ENCODE peak calls at places on chromosomes 12 and 14, in nine cellular contexts. U is cardiac fibroblast, R is brain microvascular endothelial cell, Z is esophagus squamous epithelium, N is endodermal cell, G is tibial artery, K is A673, E is PC-3, L is fibroblast of mammary gland. H is an unnamed sample.

GRCh38 chr14:50397461-50398196 is 948 bp upstream of the CDKL1 start:
- DNase-seq in L (peak), Z (no peak), N (no peak), U (peak), R (no peak), K (peak), E (peak), G (no peak), H (no peak)

GRCh38 chr14:53187921-53188463 is 34.9 kb upstream of the DDHD1 start:
- DNase-seq in E (no peak), Z (no peak), K (no peak), N (no peak), U (no peak), R (no peak), G (no peak), L (no peak), H (no peak)

GRCh38 chr12:121837680-121838079 is 21.0 kb downstream of the HPD start:
- DNase-seq in Z (no peak), G (no peak), K (no peak), L (no peak), E (no peak), U (no peak), R (no peak), N (no peak), H (no peak)

GRCh38 chr12:94062194-94062593 is 86.2 kb upstream of the PLXNC1 start:
- DNase-seq in N (no peak), G (no peak), U (no peak), E (no peak), K (no peak), R (no peak), Z (no peak), L (no peak), H (no peak)

GRCh38 chr12:56358836-56359532 is 923 bp downstream of the STAT2 start:
- DNase-seq in Z (no peak), N (peak), K (peak), E (peak), G (no peak), R (peak), U (peak), L (peak), H (peak)

GRCh38 chr14:103014466-103015319 is 42.7 kb downstream of the CDC42BPB start:
- DNase-seq in U (peak), L (peak), E (no peak), N (peak), R (peak), Z (no peak), G (no peak), K (peak), H (peak)

GRCh38 chr14:68941820-68942219 is 37.3 kb downstream of the ACTN1 start:
- DNase-seq in E (peak), G (peak), U (peak), Z (no peak), L (peak), N (peak), K (peak), R (peak), H (peak)

GRCh38 chr12:129080413-129080812 is 227.1 kb downstream of the GLT1D1 start:
- DNase-seq in L (no peak), K (no peak), N (peak), E (no peak), U (no peak), G (no peak), R (no peak), Z (no peak), H (no peak)

GRCh38 chr14:28577711-28578131 is 188.9 kb upstream of the FOXG1 start:
- DNase-seq in E (peak), G (no peak), L (peak), N (no peak), Z (no peak), R (peak), K (peak), U (peak), H (peak)

GRCh38 chr14:92160619-92161018 is 38.9 kb downstream of the CPSF2 start:
- DNase-seq in G (no peak), E (no peak), U (peak), K (no peak), N (no peak), R (peak), Z (no peak), L (peak), H (peak)

GRCh38 chr12:9730011-9730410 is 2.9 kb downstream of the CLECL1 start:
- DNase-seq in Z (no peak), L (no peak), K (no peak), G (no peak), E (no peak), U (no peak), R (no peak), N (no peak), H (no peak)

GRCh38 chr14:89779707-89780106 is 174.8 kb downstream of the EFCAB11 start:
- DNase-seq in E (no peak), L (peak), Z (no peak), U (no peak), N (peak), G (no peak), R (no peak), K (no peak), H (no peak)

GRCh38 chr14:45785240-45785639 is 532.2 kb upstream of the MIS18BP1 start:
- DNase-seq in G (no peak), K (no peak), Z (no peak), U (no peak), E (no peak), N (no peak), R (no peak), L (no peak), H (no peak)

GRCh38 chr12:116615141-116615861 is 56.1 kb downstream of the MAP1LC3B2 start:
- DNase-seq in E (no peak), Z (no peak), G (no peak), N (no peak), K (no peak), R (no peak), L (no peak), U (no peak), H (no peak)

GRCh38 chr12:111277570-111277969 is 91.3 kb downstream of the PHETA1 start:
- DNase-seq in K (no peak), E (no peak), G (no peak), Z (no peak), R (no peak), U (no peak), N (no peak), L (peak), H (no peak)

GRCh38 chr14:53542692-53543091 is 389.6 kb upstream of the DDHD1 start:
- DNase-seq in L (peak), Z (no peak), N (no peak), R (peak), G (no peak), E (peak), U (peak), K (peak), H (peak)

GRCh38 chr12:72346331-72346944 is 74.3 kb downstream of the TRHDE start:
- DNase-seq in Z (no peak), G (no peak), L (peak), K (peak), U (peak), N (peak), R (peak), E (peak), H (peak)

GRCh38 chr12:97502600-97502999 is 40.0 kb downstream of the RMST start:
- DNase-seq in R (no peak), N (no peak), G (no peak), Z (no peak), K (no peak), L (no peak), E (no peak), U (no peak), H (no peak)

GRCh38 chr14:102481791-102482238 is 27.8 kb downstream of the ANKRD9 start:
- DNase-seq in R (peak), E (peak), Z (no peak), G (no peak), U (peak), L (peak), N (no peak), K (no peak), H (no peak)

GRCh38 chr14:50344116-50344775 is 32.1 kb downstream of the DMAC2L start:
- DNase-seq in L (peak), U (peak), R (no peak), G (no peak), E (no peak), N (no peak), K (no peak), Z (no peak), H (peak)

GRCh38 chr14:60175255-60175902 is 10.2 kb upstream of the DHRS7 start:
- DNase-seq in G (no peak), K (no peak), R (no peak), L (peak), N (no peak), E (peak), U (no peak), Z (no peak), H (no peak)

GRCh38 chr12:67655829-67656614 is 7.5 kb downstream of the DYRK2 start:
- DNase-seq in U (no peak), L (no peak), R (no peak), Z (no peak), K (no peak), E (peak), N (no peak), G (no peak), H (peak)

GRCh38 chr12:117847371-117847770 is 121.4 kb downstream of the KSR2 start:
- DNase-seq in L (no peak), N (no peak), K (no peak), G (no peak), R (no peak), E (no peak), Z (no peak), U (no peak), H (no peak)

GRCh38 chr12:2627343-2628191 is 167.2 kb upstream of the FKBP4 start:
- DNase-seq in G (no peak), Z (no peak), E (no peak), N (no peak), R (no peak), U (no peak), K (no peak), L (no peak), H (no peak)

GRCh38 chr14:88422919-88423318 is 37.5 kb downstream of the SPATA7 start:
- DNase-seq in E (peak), N (no peak), G (no peak), Z (no peak), R (peak), L (peak), K (no peak), U (peak), H (peak)

GRCh38 chr14:98290596-98290995 is 981.4 kb downstream of the BCL11B start:
- DNase-seq in U (no peak), N (no peak), L (no peak), R (no peak), G (no peak), Z (no peak), K (no peak), E (peak), H (no peak)

GRCh38 chr12:20604408-20604807 is 90.7 kb upstream of the SLCO1C1 start:
- DNase-seq in L (no peak), Z (no peak), G (no peak), U (no peak), R (no peak), E (no peak), N (no peak), K (no peak), H (no peak)

GRCh38 chr14:75627406-75627805 is 33.3 kb downstream of the ERG28 start:
- DNase-seq in L (no peak), N (no peak), E (no peak), U (no peak), G (no peak), R (no peak), Z (no peak), K (no peak), H (no peak)

GRCh38 chr14:22552001-22552826 is 36.8 kb downstream of the DAD1 start:
- DNase-seq in G (no peak), N (no peak), R (no peak), Z (no peak), K (no peak), L (no peak), E (no peak), U (no peak), H (no peak)

GRCh38 chr14:22549981-22550670 is 38.9 kb downstream of the DAD1 start:
- DNase-seq in E (peak), G (no peak), L (no peak), R (peak), N (no peak), K (peak), U (peak), Z (no peak), H (peak)

GRCh38 chr14:22553445-22553844 is 35.6 kb downstream of the DAD1 start:
- DNase-seq in U (no peak), Z (no peak), K (no peak), R (no peak), N (no peak), L (no peak), E (no peak), G (no peak), H (no peak)

GRCh38 chr14:22552827-22553076 is 36.3 kb downstream of the DAD1 start:
- DNase-seq in N (no peak), K (no peak), U (no peak), Z (no peak), G (no peak), L (no peak), E (no peak), R (no peak), H (no peak)

DNA sequence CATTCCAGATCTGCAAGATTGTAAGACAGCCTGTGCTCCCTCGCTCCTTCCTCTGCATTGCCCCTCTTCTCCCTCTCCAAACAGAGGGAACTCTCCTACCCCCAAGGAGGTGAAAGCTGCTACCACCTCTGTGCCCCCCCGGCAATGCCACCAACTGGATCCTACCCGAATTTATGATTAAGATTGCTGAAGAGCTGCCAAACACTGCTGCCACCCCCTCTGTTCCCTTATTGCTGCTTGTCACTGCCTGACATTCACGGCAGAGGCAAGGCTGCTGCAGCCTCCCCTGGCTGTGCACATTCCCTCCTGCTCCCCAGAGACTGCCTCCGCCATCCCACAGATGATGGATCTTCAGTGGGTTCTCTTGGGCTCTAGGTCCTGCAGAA is 37.4 kb downstream of the DAD1 start:
- DNase-seq in Z (no peak), R (no peak), U (no peak), N (no peak), K (peak), L (no peak), G (no peak), E (peak), H (no peak)
- H3K4me3 ChIP-seq in Z (no peak), R (no peak), U (no peak), N (no peak), K (no peak), L (no peak), G (no peak), E (no peak), H (no peak)

DNA sequence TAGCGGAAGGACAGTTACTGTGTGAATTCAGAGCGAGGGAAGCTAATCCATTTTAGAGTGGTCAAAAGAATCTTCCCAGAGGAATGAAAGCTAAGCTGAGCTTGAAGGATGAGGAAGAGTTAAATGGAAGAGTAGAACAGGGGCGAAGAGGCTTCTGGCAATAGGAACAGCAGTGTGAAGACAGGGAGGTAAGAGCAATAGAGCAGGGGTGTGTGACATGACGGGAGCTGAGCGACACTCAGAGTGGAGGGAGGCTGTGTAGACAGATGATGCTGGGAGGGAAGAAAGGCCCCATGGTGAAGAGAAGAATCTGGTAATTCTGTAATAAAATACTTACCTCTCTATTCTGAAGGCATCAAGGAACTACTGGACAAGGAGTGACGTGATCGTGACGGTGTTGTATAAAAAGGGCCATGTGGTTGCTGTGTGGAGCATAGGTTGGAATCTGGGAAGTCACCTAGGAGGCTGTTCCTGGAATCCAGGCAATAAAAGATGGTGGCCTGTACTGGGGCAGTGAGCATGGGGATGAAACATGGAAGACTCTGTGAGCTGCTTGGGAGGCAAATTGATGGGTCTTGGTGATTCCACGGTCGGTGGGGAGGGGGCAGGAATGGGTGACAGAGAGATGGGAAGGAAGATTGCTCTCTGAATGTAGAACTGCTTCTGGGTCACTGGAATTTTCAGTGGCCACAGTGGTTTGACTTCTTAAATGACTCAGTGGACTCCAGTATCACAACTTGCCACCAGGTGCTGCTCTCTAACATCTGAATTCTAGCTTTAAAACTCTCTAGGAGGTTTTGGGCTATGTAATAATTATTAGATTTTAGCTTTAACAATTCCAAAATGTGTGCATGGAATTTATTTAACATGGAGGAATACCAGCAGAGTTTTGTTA is 164.1 kb downstream of the ATP23 start:
- DNase-seq in N (peak), U (peak), L (peak), G (no peak), Z (no peak), R (peak), E (peak), K (no peak), H (peak)
- TF ChIP-seq CTCF in N (peak), U (peak), L (peak), G (no peak), Z (no peak), R (peak), E (peak), K (peak), H (peak)

GRCh38 chr14:56549721-56550120 is 29.9 kb upstream of the TMEM260 start:
- DNase-seq in Z (no peak), R (no peak), L (peak), K (no peak), N (no peak), E (no peak), G (no peak), U (no peak), H (peak)
- H3K4me3 ChIP-seq in Z (no peak), R (no peak), L (no peak), K (no peak), N (no peak), E (no peak), G (no peak), U (no peak), H (no peak)

GRCh38 chr14:105993814-105994213 is 467.4 kb downstream of the TMEM121 start:
- DNase-seq in N (no peak), K (no peak), E (no peak), L (no peak), G (no peak), U (no peak), Z (no peak), R (no peak), H (no peak)

GRCh38 chr14:105999361-106000028 is 473.1 kb downstream of the TMEM121 start:
- DNase-seq in R (no peak), G (no peak), Z (no peak), U (peak), N (peak), E (no peak), L (peak), K (peak), H (peak)
- TF ChIP-seq CTCF in R (peak), G (peak), Z (no peak), U (peak), N (peak), E (peak), L (peak), K (peak), H (peak)

H was measured in fibroblast of villous mesenchyme.